ENCODE peak calls at places on chromosomes 7 and 10, in ten cellular contexts. C is spleen, X is neuronal stem cell, Q is IMR-90, T is SK-N-MC, G is neural progenitor cell, J is tibial nerve, R is right cardiac atrium, A is hepatocyte, L is iPS DF 6.9. F is an unnamed sample.

GRCh38 chr7:146115665-146116451 is 743 bp upstream of the CNTNAP2 start:
- DNase-seq in C (peak; percentile 63), X (peak; percentile 92), Q (no peak), T (peak; percentile 68), G (peak; percentile 96), J (no peak), R (peak; percentile 83), A (peak; percentile 86), L (no peak), F (no peak)

GRCh38 chr10:15542817-15543216 is 171.7 kb upstream of the FAM171A1 start:
- DNase-seq in C (no peak), X (no peak), Q (no peak), T (no peak), G (no peak), J (no peak), R (no peak), A (no peak), L (no peak), F (no peak)

GRCh38 chr7:45975847-45976484 is 54.9 kb upstream of the IGFBP3 start:
- DNase-seq in C (no peak), X (no peak), Q (no peak), T (no peak), G (no peak), J (no peak), R (no peak), A (no peak), L (no peak), F (no peak)

GRCh38 chr10:112958275-112958995 is 8.4 kb downstream of the TCF7L2 start:
- DNase-seq in C (no peak), X (no peak), Q (peak; percentile 97), T (peak; percentile 87), G (no peak), J (no peak), R (no peak), A (peak; percentile 50), L (no peak), F (no peak)

GRCh38 chr10:123781324-123781900 is 110.2 kb downstream of the CPXM2 start:
- DNase-seq in C (peak; percentile 36), X (no peak), Q (no peak), T (no peak), G (no peak), J (no peak), R (no peak), A (no peak), L (no peak), F (no peak)

GRCh38 chr7:136055266-136055665 is 78.1 kb upstream of the MTPN start:
- DNase-seq in C (no peak), X (no peak), Q (no peak), T (no peak), G (no peak), J (no peak), R (no peak), A (no peak), L (no peak), F (no peak)

GRCh38 chr7:5417106-5418071 is 6.2 kb downstream of the TNRC18 start:
- DNase-seq in C (no peak), X (no peak), Q (peak; percentile 54), T (no peak), G (peak; percentile 39), J (no peak), R (no peak), A (peak; percentile 79), L (no peak), F (no peak)

GRCh38 chr7:151393031-151393977 is 16.5 kb downstream of the WDR86 start:
- DNase-seq in C (peak; percentile 62), X (no peak), Q (no peak), T (no peak), G (no peak), J (no peak), R (no peak), A (no peak), L (no peak), F (no peak)

GRCh38 chr10:58873161-58873560 is 303.3 kb upstream of the PHYHIPL start:
- DNase-seq in C (no peak), X (no peak), Q (no peak), T (no peak), G (no peak), J (no peak), R (no peak), A (no peak), L (no peak), F (no peak)

GRCh38 chr10:58868736-58869435 is 307.6 kb upstream of the PHYHIPL start:
- DNase-seq in C (no peak), X (no peak), Q (peak; percentile 43), T (no peak), G (no peak), J (no peak), R (no peak), A (no peak), L (no peak), F (no peak)

GRCh38 chr10:58867683-58868082 is 308.8 kb upstream of the PHYHIPL start:
- DNase-seq in C (no peak), X (no peak), Q (no peak), T (no peak), G (no peak), J (no peak), R (no peak), A (no peak), L (no peak), F (no peak)

DNA sequence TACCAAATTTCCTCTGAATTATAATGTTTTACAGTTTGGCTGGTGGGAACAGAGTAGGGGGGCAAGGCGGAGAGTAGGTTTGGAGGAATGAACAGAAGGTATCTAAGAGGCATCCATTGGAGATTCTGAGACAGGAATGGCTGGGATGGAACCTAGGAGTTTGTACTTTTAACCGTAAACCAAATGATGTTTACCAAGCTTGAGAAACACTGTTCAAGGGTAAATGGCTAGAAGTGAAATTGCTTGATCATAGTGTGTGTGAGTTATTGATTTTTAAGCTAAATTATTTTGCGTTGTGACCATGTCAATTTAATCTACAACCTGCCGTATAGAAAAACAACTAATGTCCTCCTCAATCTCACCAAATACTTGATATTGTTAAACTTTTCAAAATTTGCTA is 306.4 kb upstream of the PHYHIPL start:
- DNase-seq in C (no peak), X (no peak), Q (no peak), T (no peak), G (no peak), J (no peak), R (no peak), A (no peak), L (no peak), F (no peak)
- H3K27ac ChIP-seq in C (no peak overlapping the region), X (no peak overlapping the region), Q (no peak overlapping the region), T (no peak overlapping the region), G (no peak overlapping the region), J (no peak overlapping the region), R (no peak overlapping the region), A (no peak overlapping the region), L (no peak overlapping the region), F (no peak overlapping the region)

DNA sequence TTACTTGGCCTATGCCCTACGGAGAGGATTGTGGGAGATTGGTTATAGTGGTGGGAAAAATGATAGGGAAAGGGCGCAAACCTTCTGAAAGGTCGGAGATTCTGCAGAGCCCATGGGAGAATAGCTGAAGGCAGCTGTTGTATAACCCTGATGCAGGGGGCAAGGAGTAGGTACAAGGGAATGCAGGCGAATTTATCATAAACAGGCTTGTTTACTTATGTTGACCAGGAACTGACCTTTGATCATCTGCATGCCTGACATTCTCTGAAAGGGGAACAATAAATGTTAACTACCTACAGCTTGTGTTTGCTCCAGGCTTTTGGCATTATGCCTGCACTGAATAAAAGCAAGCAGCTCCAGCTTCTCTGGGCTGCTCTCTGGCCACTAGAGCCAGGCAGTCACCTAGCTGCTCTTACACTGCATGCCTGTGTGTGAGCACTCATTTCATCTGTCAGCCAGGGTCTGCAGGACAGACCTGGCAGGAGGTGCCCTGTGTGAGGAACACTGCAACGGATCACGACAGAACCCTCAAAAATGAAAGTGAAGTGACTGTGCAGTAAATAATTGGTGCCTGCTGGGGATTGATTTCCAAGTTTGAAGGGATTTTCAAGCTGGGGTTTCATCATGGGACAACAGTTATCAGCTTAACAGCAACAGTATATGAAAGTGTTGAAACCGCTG is 31.1 kb upstream of the ABCA13 start:
- DNase-seq in C (no peak), X (no peak), Q (no peak), T (no peak), G (no peak), J (no peak), R (no peak), A (peak; percentile 64), L (no peak), F (no peak)
- H3K4me3 ChIP-seq in C (no peak overlapping the region), X (no peak overlapping the region), Q (no peak overlapping the region), T (peak overlapping the region; percentile 18), G (no peak overlapping the region), J (no peak overlapping the region), R (no peak overlapping the region), A (no peak overlapping the region), L (no peak overlapping the region), F (no peak overlapping the region)

DNA sequence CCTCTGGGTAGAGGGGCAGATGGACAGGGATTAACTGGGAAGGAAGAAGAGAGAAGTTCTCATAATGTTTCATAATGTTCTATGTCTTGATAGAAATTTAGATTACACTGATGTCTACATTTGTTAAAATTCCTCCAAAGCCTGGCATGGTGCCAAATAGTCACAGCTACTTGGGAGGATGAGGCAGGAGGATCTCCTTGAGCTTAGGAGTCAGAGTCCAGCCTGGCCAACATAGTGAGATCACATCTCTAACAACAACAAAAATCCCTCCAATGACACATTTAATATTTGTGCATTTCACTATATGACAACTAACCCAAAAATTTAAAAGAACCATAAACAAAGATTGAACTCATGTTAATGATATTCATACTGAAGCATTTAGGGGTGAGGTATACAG is 33.0 kb upstream of the PPP1R3C start:
- DNase-seq in C (no peak), X (no peak), Q (peak; percentile 88), T (no peak), G (no peak), J (no peak), R (no peak), A (no peak), L (no peak), F (no peak)
- H3K27ac ChIP-seq in C (no peak overlapping the region), X (no peak overlapping the region), Q (no peak overlapping the region), T (no peak overlapping the region), G (no peak overlapping the region), J (no peak overlapping the region), R (no peak overlapping the region), A (no peak overlapping the region), L (no peak overlapping the region), F (no peak overlapping the region)

GRCh38 chr7:17444151-17444550 is 145.7 kb downstream of the AHR start:
- DNase-seq in C (no peak), X (no peak), Q (no peak), T (no peak), G (no peak), J (no peak), R (no peak), A (no peak), L (no peak), F (no peak)

GRCh38 chr7:17440831-17441230 is 142.4 kb downstream of the AHR start:
- DNase-seq in C (no peak), X (no peak), Q (no peak), T (no peak), G (no peak), J (no peak), R (no peak), A (no peak), L (no peak), F (no peak)

GRCh38 chr7:17444673-17445072 is 146.2 kb downstream of the AHR start:
- DNase-seq in C (no peak), X (no peak), Q (peak; percentile 34), T (no peak), G (no peak), J (no peak), R (no peak), A (peak; percentile 11), L (no peak), F (no peak)

GRCh38 chr7:17437586-17437985 is 139.1 kb downstream of the AHR start:
- DNase-seq in C (no peak), X (no peak), Q (no peak), T (no peak), G (no peak), J (no peak), R (no peak), A (no peak), L (no peak), F (no peak)

DNA sequence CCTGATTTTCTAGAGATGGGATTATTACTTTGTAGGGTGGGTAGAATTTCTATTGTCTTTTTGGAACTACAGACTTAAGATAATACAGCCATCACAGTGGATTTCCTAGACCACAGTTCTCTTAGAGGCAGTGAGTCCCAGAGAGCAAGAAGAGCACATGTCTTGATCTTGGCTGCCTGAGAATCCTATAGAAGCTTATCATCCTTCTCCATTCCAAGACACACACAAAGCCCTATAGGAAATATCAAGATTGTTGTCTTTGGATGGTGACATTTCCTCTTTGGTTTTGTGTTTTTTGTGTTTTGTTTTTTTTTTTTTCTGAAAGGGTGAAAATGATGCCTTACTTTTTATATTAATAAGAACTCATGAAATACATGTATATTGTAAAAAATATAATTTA is 143.1 kb downstream of the AHR start:
- DNase-seq in C (no peak), X (no peak), Q (no peak), T (no peak), G (no peak), J (no peak), R (no peak), A (no peak), L (no peak), F (no peak)
- H3K4me3 ChIP-seq in C (no peak overlapping the region), X (no peak overlapping the region), Q (no peak overlapping the region), T (no peak overlapping the region), G (no peak overlapping the region), J (no peak overlapping the region), R (no peak overlapping the region), A (no peak overlapping the region), L (no peak overlapping the region), F (no peak overlapping the region)

F was measured in aorta.